ENCODE peak calls at places on chromosomes 12 and 14, in nine cellular contexts. N is IMR-90; L is psoas muscle; J is A549; P is prostate gland; G is K562; S is mesenchymal stem cell; Q is CD8-positive, alpha-beta memory T cell; E is CD4-positive, alpha-beta memory T cell. O is an unnamed sample.

GRCh38 chr12:113700943-113701342 is 229.3 kb upstream of the LHX5 start:
- DNase-seq in J (peak; percentile 28), P (no peak), N (peak; percentile 49), G (no peak), L (no peak), E (no peak), S (no peak), Q (no peak), O (peak; percentile 63)

GRCh38 chr12:49200882-49201594 is 12.2 kb upstream of the TUBA1A start:
- DNase-seq in Q (no peak), J (peak; percentile 84), N (peak; percentile 89), S (peak; percentile 89), P (peak; percentile 44), G (peak; percentile 70), L (no peak), E (peak; percentile 47), O (peak; percentile 78)

GRCh38 chr14:75906228-75906627 is 75.6 kb downstream of the TGFB3 start:
- DNase-seq in L (no peak), S (no peak), G (no peak), E (no peak), J (no peak), P (no peak), N (no peak), Q (no peak), O (no peak)

GRCh38 chr12:18794000-18794399 is 56.1 kb downstream of the CAPZA3 start:
- DNase-seq in E (no peak), G (no peak), S (no peak), J (no peak), Q (no peak), P (no peak), N (no peak), L (no peak), O (peak; percentile 9)

GRCh38 chr14:28763914-28764848 is 2.4 kb upstream of the FOXG1 start:
- DNase-seq in L (no peak), N (no peak), S (no peak), G (no peak), Q (no peak), J (no peak), P (no peak), E (no peak), O (no peak)

GRCh38 chr12:27331299-27331926 is 1.2 kb upstream of the BMAL2 start:
- DNase-seq in J (peak; percentile 83), N (peak; percentile 98), L (no peak), Q (no peak), G (peak; percentile 20), S (peak; percentile 96), E (no peak), P (peak; percentile 25), O (peak; percentile 93)

GRCh38 chr12:39619316-39619659 is 315 bp downstream of the ABCD2 start:
- DNase-seq in P (no peak), N (no peak), J (no peak), G (no peak), L (no peak), E (no peak), S (no peak), Q (no peak), O (no peak)

GRCh38 chr14:56325251-56325839 is 207.1 kb downstream of the PELI2 start:
- DNase-seq in E (no peak), G (no peak), N (peak; percentile 55), P (no peak), J (no peak), Q (no peak), S (no peak), L (no peak), O (peak; percentile 38)

GRCh38 chr12:80445083-80445482 is 1.0 kb downstream of the PTPRQ start:
- DNase-seq in G (no peak), P (no peak), Q (no peak), E (no peak), J (no peak), S (no peak), N (peak; percentile 54), L (no peak), O (peak; percentile 41)

GRCh38 chr12:16349132-16349463 is 1.7 kb downstream of the MGST1 start:
- DNase-seq in J (peak; percentile 92), P (peak; percentile 33), S (peak; percentile 90), N (peak; percentile 96), E (no peak), G (peak; percentile 6), L (peak; percentile 73), Q (no peak), O (peak; percentile 98)

GRCh38 chr12:27573972-27574371 is 50.0 kb downstream of the PPFIBP1 start:
- DNase-seq in L (no peak), S (peak; percentile 94), N (peak; percentile 97), J (peak; percentile 23), E (no peak), P (no peak), Q (no peak), G (no peak), O (peak; percentile 95)

GRCh38 chr12:18250313-18250916 is 10.9 kb upstream of the PIK3C2G start:
- DNase-seq in J (peak; percentile 66), Q (no peak), G (no peak), E (no peak), N (peak; percentile 76), P (peak; percentile 40), S (peak; percentile 71), L (no peak), O (peak; percentile 84)

GRCh38 chr12:8045952-8046944 is 13.7 kb downstream of the FOXJ2 start:
- DNase-seq in E (peak; percentile 77), S (peak; percentile 82), J (peak; percentile 84), Q (peak; percentile 74), P (peak; percentile 59), L (peak; percentile 77), N (peak; percentile 87), G (peak; percentile 61), O (peak; percentile 83)

GRCh38 chr12:2876431-2877046 is 435 bp downstream of the FOXM1 start:
- DNase-seq in N (no peak), P (no peak), G (peak; percentile 40), L (no peak), S (peak; percentile 54), J (peak; percentile 65), E (peak; percentile 20), Q (no peak), O (peak; percentile 57)

GRCh38 chr12:10392394-10392930 is 2.6 kb upstream of the KLRK1 start:
- DNase-seq in Q (peak; percentile 38), J (peak; percentile 69), N (peak; percentile 67), G (peak; percentile 7), S (peak; percentile 87), E (no peak), L (peak; percentile 59), P (peak; percentile 66), O (peak; percentile 90)

GRCh38 chr14:59330455-59330854 is 134.7 kb downstream of the GPR135 start:
- DNase-seq in S (no peak), L (no peak), P (no peak), Q (no peak), E (no peak), G (no peak), J (no peak), N (peak; percentile 53), O (no peak)

GRCh38 chr14:97002454-97002853 is 205.3 kb downstream of the VRK1 start:
- DNase-seq in L (no peak), S (no peak), N (no peak), E (no peak), P (no peak), Q (no peak), J (no peak), G (no peak), O (no peak)

GRCh38 chr14:59337151-59337611 is 128.0 kb downstream of the GPR135 start:
- DNase-seq in P (no peak), N (no peak), Q (no peak), E (no peak), G (no peak), J (no peak), L (peak; percentile 75), S (peak; percentile 46), O (peak; percentile 67)

GRCh38 chr14:102493585-102493984 is 16.0 kb downstream of the ANKRD9 start:
- DNase-seq in Q (no peak), L (peak; percentile 11), N (no peak), P (no peak), S (no peak), G (no peak), J (no peak), E (no peak), O (no peak)

GRCh38 chr14:68312884-68313725 is 479.8 kb downstream of the ZFP36L1 start:
- DNase-seq in J (no peak), N (no peak), Q (no peak), L (no peak), G (no peak), S (no peak), E (no peak), P (no peak), O (no peak)

GRCh38 chr12:132507656-132508055 is 17.7 kb downstream of the FBRSL1 start:
- DNase-seq in L (no peak), G (no peak), N (no peak), P (no peak), S (no peak), Q (no peak), E (no peak), J (no peak), O (no peak)
- H3K4me1 ChIP-seq in L (peaks cover 48% of the 10 kb centered on the region), G (peaks cover 6% of the 10 kb centered on the region), N (peaks cover 18% of the 10 kb centered on the region), P (peaks cover 34% of the 10 kb centered on the region), S (peaks cover 61% of the 10 kb centered on the region), Q (peaks cover 36% of the 10 kb centered on the region), E (peaks cover 43% of the 10 kb centered on the region), J (peaks cover 14% of the 10 kb centered on the region), O (peaks cover 5% of the 10 kb centered on the region)

GRCh38 chr12:116278259-116278595 is 734 bp upstream of the MED13L start:
- DNase-seq in G (no peak), P (no peak), L (no peak), N (no peak), Q (no peak), J (peak; percentile 45), S (no peak), E (no peak), O (no peak)
- H3K4me1 ChIP-seq in G (peaks cover 22% of the 10 kb centered on the region), P (no peaks in the 10 kb centered on the region), L (peaks cover 27% of the 10 kb centered on the region), N (peaks cover 1% of the 10 kb centered on the region), Q (peaks cover 36% of the 10 kb centered on the region), J (peaks cover 36% of the 10 kb centered on the region), S (peaks cover 10% of the 10 kb centered on the region), E (peaks cover 39% of the 10 kb centered on the region), O (peaks cover 18% of the 10 kb centered on the region)

DNA sequence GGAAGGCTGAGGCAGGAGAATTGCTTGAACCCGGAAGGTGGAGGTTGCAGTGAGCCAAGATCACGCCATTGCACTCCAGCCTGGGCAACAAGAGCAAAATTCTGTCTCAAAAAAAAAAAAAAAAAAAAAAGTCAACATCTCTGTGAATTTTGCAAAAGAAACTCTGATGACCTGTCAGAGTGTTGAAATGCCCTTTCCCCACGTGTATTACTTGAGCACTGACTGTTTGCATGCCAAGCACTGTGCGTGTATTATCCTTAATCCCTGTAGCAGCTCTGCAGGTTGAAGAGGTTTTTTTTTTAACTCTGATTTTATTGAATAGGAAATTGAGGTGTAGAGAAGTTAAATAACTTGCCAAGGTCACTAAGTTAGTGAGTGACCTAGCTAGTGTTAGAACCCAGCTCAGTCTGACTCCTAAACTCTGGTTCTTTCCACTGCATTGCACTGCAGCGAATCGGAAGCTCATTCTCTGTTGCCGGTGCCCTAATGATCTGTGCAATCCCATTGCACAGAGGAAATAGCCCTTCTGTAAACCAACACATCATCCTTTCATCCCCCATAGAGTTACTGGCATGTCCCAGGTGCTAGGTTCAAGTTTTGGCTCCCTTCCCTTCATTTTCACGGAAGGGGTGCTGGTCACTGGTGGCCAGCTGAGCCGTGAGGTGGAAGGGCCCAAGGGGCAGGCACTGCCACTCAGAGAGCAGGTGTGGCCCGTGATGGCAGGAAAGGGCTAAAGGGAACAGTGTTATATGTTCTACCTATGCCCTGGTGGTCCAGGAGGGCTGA is 122.3 kb downstream of the EML1 start:
- DNase-seq in G (no peak), P (no peak), E (no peak), J (no peak), N (no peak), L (no peak), S (no peak), Q (no peak), O (no peak)
- H3K4me1 ChIP-seq in G (no peaks in the 10 kb centered on the region), P (no peaks in the 10 kb centered on the region), E (no peaks in the 10 kb centered on the region), J (peaks cover 19% of the 10 kb centered on the region), N (peaks cover 5% of the 10 kb centered on the region), L (no peaks in the 10 kb centered on the region), S (peaks cover 5% of the 10 kb centered on the region), Q (no peaks in the 10 kb centered on the region), O (peaks cover 5% of the 10 kb centered on the region)

GRCh38 chr12:65936529-65936911 is 112.2 kb downstream of the HMGA2 start:
- DNase-seq in N (no peak), J (no peak), L (no peak), E (no peak), P (no peak), S (no peak), Q (no peak), G (no peak), O (no peak)
- H3K4me1 ChIP-seq in N (peaks cover 23% of the 10 kb centered on the region), J (peaks cover 27% of the 10 kb centered on the region), L (no peaks in the 10 kb centered on the region), E (no peaks in the 10 kb centered on the region), P (no peaks in the 10 kb centered on the region), S (peaks cover 10% of the 10 kb centered on the region), Q (no peaks in the 10 kb centered on the region), G (no peaks in the 10 kb centered on the region), O (peaks cover 58% of the 10 kb centered on the region)

O was measured in GM23248.